ENCODE peak calls at places on chromosome 13, in seven cellular contexts. P is DMS153; Z is stimulated activated effector memory CD8-positive, alpha-beta T cell treated with anti-CD3 and anti-CD28 coated beads, Interleukin-12 subunit alpha, Interleukin-12 subunit beta, amount 100 ng/mL, for 72 hours; K is nephron progenitor cell; T is head of caudate nucleus; D is left kidney; M is erythroblast. N is an unnamed sample.

GRCh38 chr13:51260154-51260553 is 38.0 kb downstream of the FAM124A start:
- DNase-seq in P (no peak), Z (no peak), K (no peak), T (no peak), D (no peak), M (no peak), N (no peak)

GRCh38 chr13:91406619-91407018 is 8.2 kb downstream of the GPC5 start:
- DNase-seq in P (peak; percentile 5), Z (peak; percentile 9), K (no peak), T (no peak), D (peak; percentile 32), M (peak; percentile 57), N (peak; percentile 36)

GRCh38 chr13:112791662-112792440 is 102.0 kb downstream of the ATP11A start:
- DNase-seq in P (peak; percentile 44), Z (no peak), K (no peak), T (no peak), D (no peak), M (no peak), N (peak; percentile 63)

GRCh38 chr13:73929287-73929932 is 204.8 kb downstream of the KLF12 start:
- DNase-seq in P (no peak), Z (no peak), K (no peak), T (no peak), D (no peak), M (no peak), N (no peak)

GRCh38 chr13:113337556-113337955 is 26.4 kb downstream of the GRTP1 start:
- DNase-seq in P (no peak), Z (no peak), K (no peak), T (no peak), D (no peak), M (no peak), N (no peak)

GRCh38 chr13:48236528-48237353 is 3.7 kb downstream of the ITM2B start:
- DNase-seq in P (no peak), Z (no peak), K (no peak), T (no peak), D (peak; percentile 48), M (peak; percentile 23), N (peak; percentile 47)

GRCh38 chr13:62910541-62910940 is 1494.9 kb upstream of the PCDH20 start:
- DNase-seq in P (no peak), Z (no peak), K (no peak), T (no peak), D (no peak), M (no peak), N (no peak)

GRCh38 chr13:42892760-42893159 is 99.3 kb downstream of the EPSTI1 start:
- DNase-seq in P (no peak), Z (no peak), K (no peak), T (no peak), D (no peak), M (no peak), N (peak; percentile 81)

GRCh38 chr13:112175162-112176075 is 108.5 kb downstream of the SOX1 start:
- DNase-seq in P (no peak), Z (no peak), K (no peak), T (no peak), D (no peak), M (no peak), N (no peak)

GRCh38 chr13:101139076-101139475 is 277.2 kb downstream of the NALCN start:
- DNase-seq in P (no peak), Z (no peak), K (no peak), T (no peak), D (peak; percentile 40), M (no peak), N (no peak)

GRCh38 chr13:24699541-24699940 is 19.3 kb downstream of the ATP12A start:
- DNase-seq in P (no peak), Z (no peak), K (no peak), T (no peak), D (no peak), M (no peak), N (no peak)

GRCh38 chr13:41452462-41452861 is 4.9 kb upstream of the RGCC start:
- DNase-seq in P (no peak), Z (no peak), K (no peak), T (no peak), D (no peak), M (no peak), N (no peak)

GRCh38 chr13:98717256-98717655 is 35.2 kb downstream of the SLC15A1 start:
- DNase-seq in P (no peak), Z (no peak), K (no peak), T (no peak), D (no peak), M (no peak), N (peak; percentile 14)

GRCh38 chr13:102131246-102131645 is 270.6 kb downstream of the FGF14 start:
- DNase-seq in P (no peak), Z (no peak), K (no peak), T (no peak), D (no peak), M (no peak), N (no peak)

GRCh38 chr13:51905787-51906186 is 44.0 kb downstream of the CCDC70 start:
- DNase-seq in P (no peak), Z (no peak), K (no peak), T (no peak), D (no peak), M (no peak), N (peak; percentile 17)

GRCh38 chr13:102597029-102598015 is 536 bp downstream of the TPP2 start:
- DNase-seq in P (no peak), Z (no peak), K (peak; percentile 50), T (peak; percentile 31), D (peak; percentile 41), M (peak; percentile 55), N (no peak)

GRCh38 chr13:76967031-76967430 is 18.7 kb downstream of the ACOD1 start:
- DNase-seq in P (no peak), Z (no peak), K (no peak), T (no peak), D (no peak), M (no peak), N (no peak)

GRCh38 chr13:41554626-41555386 is 97.5 kb downstream of the RGCC start:
- DNase-seq in P (no peak), Z (peak; percentile 16), K (no peak), T (no peak), D (no peak), M (no peak), N (no peak)

GRCh38 chr13:90891329-90891728 is 456.2 kb upstream of the MIR17HG start:
- DNase-seq in P (no peak), Z (no peak), K (no peak), T (no peak), D (no peak), M (no peak), N (no peak)

GRCh38 chr13:109673477-109673876 is 112.9 kb downstream of the IRS2 start:
- DNase-seq in P (no peak), Z (no peak), K (no peak), T (no peak), D (no peak), M (no peak), N (no peak)

GRCh38 chr13:75635101-75635620 is 969 bp upstream of the LMO7 start:
- DNase-seq in P (no peak), Z (no peak), K (no peak), T (no peak), D (no peak), M (no peak), N (peak; percentile 10)

GRCh38 chr13:40982772-40983171 is 36.3 kb downstream of the ELF1 start:
- DNase-seq in P (peak; percentile 53), Z (no peak), K (no peak), T (no peak), D (peak; percentile 34), M (peak; percentile 86), N (peak; percentile 72)

GRCh38 chr13:23842406-23842805 is 46.8 kb downstream of the MIPEP start:
- DNase-seq in P (no peak), Z (no peak), K (no peak), T (no peak), D (peak; percentile 43), M (no peak), N (no peak)

GRCh38 chr13:40368123-40368891 is 298.1 kb downstream of the FOXO1 start:
- DNase-seq in P (no peak), Z (no peak), K (no peak), T (no peak), D (no peak), M (no peak), N (no peak)

GRCh38 chr13:20570540-20570939 is 3.6 kb downstream of the IFT88 start:
- DNase-seq in P (no peak), Z (no peak), K (no peak), T (no peak), D (no peak), M (no peak), N (no peak)

GRCh38 chr13:98216135-98216565 is 39.1 kb upstream of the RNF113B start:
- DNase-seq in P (no peak), Z (no peak), K (no peak), T (peak; percentile 33), D (no peak), M (no peak), N (peak; percentile 50)

GRCh38 chr13:46668302-46668720 is 115.3 kb downstream of the LRCH1 start:
- DNase-seq in P (no peak), Z (no peak), K (no peak), T (peak; percentile 42), D (peak; percentile 28), M (peak; percentile 10), N (peak; percentile 47)

GRCh38 chr13:100089633-100090032 is 740 bp downstream of the PCCA start:
- DNase-seq in P (no peak), Z (no peak), K (no peak), T (no peak), D (peak; percentile 27), M (peak; percentile 40), N (peak; percentile 45)

GRCh38 chr13:100235311-100235901 is 146.5 kb downstream of the PCCA start:
- DNase-seq in P (peak; percentile 45), Z (no peak), K (peak; percentile 24), T (no peak), D (peak; percentile 70), M (peak; percentile 23), N (peak; percentile 55)

GRCh38 chr13:87536499-87536898 is 134.7 kb upstream of the SLITRK5 start:
- DNase-seq in P (no peak), Z (no peak), K (no peak), T (no peak), D (no peak), M (no peak), N (no peak)

GRCh38 chr13:26656919-26657318 is 99.4 kb downstream of the WASF3 start:
- DNase-seq in P (no peak), Z (no peak), K (no peak), T (no peak), D (peak; percentile 66), M (no peak), N (peak; percentile 70)

GRCh38 chr13:60562081-60562764 is 165.2 kb downstream of the TDRD3 start:
- DNase-seq in P (no peak), Z (no peak), K (no peak), T (no peak), D (no peak), M (no peak), N (peak; percentile 37)

GRCh38 chr13:42035905-42036521 is 12.4 kb upstream of the DGKH start:
- DNase-seq in P (no peak), Z (no peak), K (no peak), T (no peak), D (no peak), M (no peak), N (no peak)

GRCh38 chr13:73849292-73849691 is 284.9 kb downstream of the KLF12 start:
- DNase-seq in P (no peak), Z (no peak), K (no peak), T (no peak), D (peak; percentile 42), M (no peak), N (peak; percentile 43)

N was measured in bronchial epithelial cell.